ENCODE peak calls at places on chromosomes 3 and 15, in seven cellular contexts. A is colonic mucosa, B is sigmoid colon, L is cardiac fibroblast, Q is progenitor cell of endocrine pancreas, K is AG10803, Z is IMR-90. H is an unnamed sample.

GRCh38 chr15:89783111-89783860 is 7.2 kb downstream of the MESP2 start:
- DNase-seq in A (peak), B (no peak), L (peak), Q (no peak), K (peak), Z (peak), H (peak)

GRCh38 chr15:38053244-38053643 is 118.8 kb downstream of the TMCO5A start:
- DNase-seq in A (no peak), B (no peak), L (no peak), Q (no peak), K (no peak), Z (no peak), H (no peak)

GRCh38 chr3:179418610-179419009 is 32.7 kb downstream of the GNB4 start:
- DNase-seq in A (no peak), B (no peak), L (no peak), Q (no peak), K (no peak), Z (no peak), H (no peak)

GRCh38 chr3:144314946-144315345 is 343.3 kb downstream of the DIPK2A start:
- DNase-seq in A (no peak), B (no peak), L (no peak), Q (no peak), K (no peak), Z (no peak), H (no peak)

GRCh38 chr3:142501004-142501926 is 53.4 kb upstream of the XRN1 start:
- DNase-seq in A (no peak), B (no peak), L (peak), Q (no peak), K (peak), Z (peak), H (no peak)

GRCh38 chr3:77411990-77412389 is 372.1 kb downstream of the ROBO2 start:
- DNase-seq in A (no peak), B (no peak), L (no peak), Q (no peak), K (peak), Z (no peak), H (no peak)

GRCh38 chr3:88610820-88611219 is 461.1 kb downstream of the C3orf38 start:
- DNase-seq in A (no peak), B (no peak), L (no peak), Q (no peak), K (no peak), Z (no peak), H (no peak)

GRCh38 chr3:37974928-37975223 is 15.7 kb upstream of the VILL start:
- DNase-seq in A (no peak), B (no peak), L (no peak), Q (no peak), K (no peak), Z (no peak), H (no peak)

GRCh38 chr15:100653608-100654007 is 51.2 kb downstream of the ASB7 start:
- DNase-seq in A (no peak), B (no peak), L (peak), Q (no peak), K (no peak), Z (no peak), H (no peak)

GRCh38 chr3:171827836-171828458 is 15.2 kb upstream of the TMEM212 start:
- DNase-seq in A (no peak), B (no peak), L (no peak), Q (no peak), K (no peak), Z (no peak), H (no peak)

GRCh38 chr3:171396048-171396447 is 64.2 kb downstream of the TNIK start:
- DNase-seq in A (no peak), B (no peak), L (peak), Q (no peak), K (peak), Z (peak), H (no peak)

GRCh38 chr3:66035763-66036477 is 2.8 kb downstream of the MAGI1 start:
- DNase-seq in A (no peak), B (no peak), L (no peak), Q (no peak), K (no peak), Z (no peak), H (no peak)

GRCh38 chr15:37877851-37878577 is 56.4 kb upstream of the TMCO5A start:
- DNase-seq in A (no peak), B (no peak), L (peak), Q (no peak), K (peak), Z (peak), H (no peak)

GRCh38 chr15:20106026-20106425 is 435.6 kb downstream of the GOLGA6L6 start:
- DNase-seq in A (no peak), B (peak), L (no peak), Q (no peak), K (no peak), Z (no peak), H (peak)

GRCh38 chr3:150300847-150301517 is 107.1 kb upstream of the TSC22D2 start:
- DNase-seq in A (no peak), B (no peak), L (no peak), Q (no peak), K (no peak), Z (peak), H (no peak)

GRCh38 chr3:50274371-50275104 is 4.3 kb upstream of the LSMEM2 start:
- DNase-seq in A (peak), B (peak), L (peak), Q (peak), K (peak), Z (peak), H (no peak)

GRCh38 chr3:170467007-170467406 is 48.3 kb downstream of the CLDN11 start:
- DNase-seq in A (no peak), B (no peak), L (no peak), Q (no peak), K (no peak), Z (no peak), H (no peak)

GRCh38 chr3:52533623-52534280 is at the start of gene NT5DC2:
- DNase-seq in A (peak), B (peak), L (peak), Q (peak), K (peak), Z (peak), H (peak)

GRCh38 chr15:71806452-71806931 is 3.9 kb upstream of the NR2E3 start:
- DNase-seq in A (no peak), B (no peak), L (peak), Q (no peak), K (peak), Z (peak), H (no peak)

GRCh38 chr3:149968216-149968615 is 2.5 kb downstream of the PFN2 start:
- DNase-seq in A (no peak), B (no peak), L (no peak), Q (no peak), K (no peak), Z (peak), H (no peak)

GRCh38 chr3:146101538-146101937 is 59.4 kb downstream of the PLOD2 start:
- DNase-seq in A (no peak), B (no peak), L (no peak), Q (no peak), K (no peak), Z (no peak), H (no peak)

GRCh38 chr15:80242132-80242769 is 9.8 kb downstream of the CTXND1 start:
- DNase-seq in A (no peak), B (no peak), L (peak), Q (peak), K (peak), Z (peak), H (no peak)

GRCh38 chr3:11379824-11380281 is 107.7 kb downstream of the ATG7 start:
- DNase-seq in A (no peak), B (no peak), L (peak), Q (no peak), K (peak), Z (no peak), H (no peak)

GRCh38 chr3:191412764-191413163 is 48.2 kb upstream of the PYDC2 start:
- DNase-seq in A (no peak), B (no peak), L (peak), Q (no peak), K (peak), Z (peak), H (no peak)

GRCh38 chr3:137924628-137925027 is 85.3 kb upstream of the CLDN18 start:
- DNase-seq in A (no peak), B (no peak), L (no peak), Q (no peak), K (no peak), Z (no peak), H (no peak)

GRCh38 chr15:84654689-84655453 is 788 bp upstream of the WDR73 start:
- DNase-seq in A (peak), B (peak), L (peak), Q (peak), K (peak), Z (peak), H (no peak)

GRCh38 chr3:175728566-175728965 is 869.4 kb downstream of the NAALADL2 start:
- DNase-seq in A (no peak), B (no peak), L (no peak), Q (no peak), K (no peak), Z (no peak), H (no peak)

GRCh38 chr15:73560501-73561117 is 72.6 kb downstream of the NPTN start:
- DNase-seq in A (peak), B (no peak), L (peak), Q (no peak), K (peak), Z (peak), H (no peak)

GRCh38 chr3:56689303-56689702 is 6.2 kb upstream of the TASOR start:
- DNase-seq in A (no peak), B (no peak), L (no peak), Q (no peak), K (no peak), Z (no peak), H (no peak)

GRCh38 chr3:23800731-23801130 is 5.0 kb upstream of the UBE2E1 start:
- DNase-seq in A (no peak), B (no peak), L (peak), Q (no peak), K (peak), Z (peak), H (no peak)
- TF ChIP-seq CTCF in A (no peak), B (no peak), L (peak), Q (no peak), K (peak), Z (peak), H (peak)

GRCh38 chr3:113238503-113238902 is 27.1 kb downstream of the BOC start:
- DNase-seq in A (no peak), B (no peak), L (no peak), Q (no peak), K (no peak), Z (no peak), H (no peak)
- TF ChIP-seq CTCF in A (no peak), B (no peak), L (no peak), Q (no peak), K (no peak), Z (no peak), H (no peak)

GRCh38 chr3:47408839-47409229 is 28.0 kb downstream of the PTPN23 start:
- DNase-seq in A (no peak), B (no peak), L (no peak), Q (no peak), K (no peak), Z (no peak), H (no peak)

GRCh38 chr3:47410801-47411646 is 30.2 kb downstream of the PTPN23 start:
- DNase-seq in A (no peak), B (peak), L (no peak), Q (no peak), K (no peak), Z (no peak), H (peak)

GRCh38 chr3:47410417-47410720 is 29.5 kb downstream of the PTPN23 start:
- DNase-seq in A (no peak), B (no peak), L (no peak), Q (no peak), K (no peak), Z (no peak), H (no peak)

GRCh38 chr3:47409284-47409683 is 28.5 kb downstream of the PTPN23 start:
- DNase-seq in A (no peak), B (no peak), L (no peak), Q (no peak), K (no peak), Z (no peak), H (no peak)

GRCh38 chr3:47409688-47410416 is 29.0 kb downstream of the PTPN23 start:
- DNase-seq in A (no peak), B (no peak), L (no peak), Q (no peak), K (no peak), Z (no peak), H (no peak)
- TF ChIP-seq CTCF in A (no peak), B (no peak), L (no peak), Q (no peak), K (no peak), Z (no peak), H (no peak)

DNA sequence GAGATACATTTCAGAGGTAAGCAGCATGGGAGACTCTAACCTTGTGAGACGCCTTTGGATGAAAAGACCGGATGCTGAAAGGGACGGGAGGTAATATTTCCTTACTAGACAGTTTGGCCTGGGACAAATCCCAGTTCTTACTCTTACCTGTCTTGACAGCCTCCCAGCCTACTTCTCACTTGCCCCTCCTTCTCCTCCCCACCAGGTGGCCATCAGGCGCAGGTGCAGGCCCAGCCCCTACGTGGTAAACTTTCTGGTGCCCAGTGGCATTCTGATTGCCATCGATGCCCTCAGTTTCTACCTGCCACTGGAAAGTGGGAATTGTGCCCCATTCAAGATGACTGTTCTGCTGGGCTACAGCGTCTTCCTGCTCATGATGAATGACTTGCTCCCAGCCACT is 6.3 kb downstream of the HTR3D start:
- DNase-seq in A (no peak), B (no peak), L (no peak), Q (no peak), K (no peak), Z (no peak), H (no peak)
- TF ChIP-seq CTCF in A (no peak), B (no peak), L (no peak), Q (no peak), K (no peak), Z (no peak), H (no peak)